ENCODE peak calls at places on chromosome 1, in seven cellular contexts. One of them, this sample, is unnamed.

GRCh38 chr1:30445449-30445848 is 277.9 kb downstream of the MATN1 start:
- DNase-seq in stimulated activated CD8-positive, alpha-beta memory T cell treated with anti-CD3 and anti-CD28 coated beads, Interleukin-4, amount 100 ng/mL, for 4 hours: no peak
- DNase-seq in activated T-cell treated with anti-CD3 and anti-CD28 coated beads for 1 hour: no peak
- DNase-seq in activated CD4-positive, alpha-beta T cell treated with anti-CD3 and anti-CD28 coated beads, Interleukin-2, amount 50 U/mL, for 1 hour: no peak
- DNase-seq in mucosa of gallbladder: no peak
- DNase-seq in HL-60: no peak
- DNase-seq in WTC11: no peak
- DNase-seq in this sample: no peak

GRCh38 chr1:28451011-28451410 is 54.8 kb upstream of the RCC1 start:
- DNase-seq in stimulated activated CD8-positive, alpha-beta memory T cell treated with anti-CD3 and anti-CD28 coated beads, Interleukin-4, amount 100 ng/mL, for 4 hours: no peak
- DNase-seq in activated T-cell treated with anti-CD3 and anti-CD28 coated beads for 1 hour: no peak
- DNase-seq in activated CD4-positive, alpha-beta T cell treated with anti-CD3 and anti-CD28 coated beads, Interleukin-2, amount 50 U/mL, for 1 hour: no peak
- DNase-seq in mucosa of gallbladder: no peak
- DNase-seq in HL-60: no peak
- DNase-seq in WTC11: no peak
- DNase-seq in this sample: no peak

GRCh38 chr1:151277249-151277648 is 4.8 kb upstream of the ZNF687 start:
- DNase-seq in stimulated activated CD8-positive, alpha-beta memory T cell treated with anti-CD3 and anti-CD28 coated beads, Interleukin-4, amount 100 ng/mL, for 4 hours: no peak
- DNase-seq in activated T-cell treated with anti-CD3 and anti-CD28 coated beads for 1 hour: no peak
- DNase-seq in activated CD4-positive, alpha-beta T cell treated with anti-CD3 and anti-CD28 coated beads, Interleukin-2, amount 50 U/mL, for 1 hour: no peak
- DNase-seq in mucosa of gallbladder: no peak
- DNase-seq in HL-60: peak
- DNase-seq in WTC11: no peak
- DNase-seq in this sample: peak

GRCh38 chr1:32100359-32100758 is 7.5 kb upstream of the KPNA6 start:
- DNase-seq in stimulated activated CD8-positive, alpha-beta memory T cell treated with anti-CD3 and anti-CD28 coated beads, Interleukin-4, amount 100 ng/mL, for 4 hours: no peak
- DNase-seq in activated T-cell treated with anti-CD3 and anti-CD28 coated beads for 1 hour: no peak
- DNase-seq in activated CD4-positive, alpha-beta T cell treated with anti-CD3 and anti-CD28 coated beads, Interleukin-2, amount 50 U/mL, for 1 hour: no peak
- DNase-seq in mucosa of gallbladder: no peak
- DNase-seq in HL-60: no peak
- DNase-seq in WTC11: no peak
- DNase-seq in this sample: no peak

GRCh38 chr1:80878343-80878742 is 922.4 kb upstream of the ADGRL2 start:
- DNase-seq in stimulated activated CD8-positive, alpha-beta memory T cell treated with anti-CD3 and anti-CD28 coated beads, Interleukin-4, amount 100 ng/mL, for 4 hours: no peak
- DNase-seq in activated T-cell treated with anti-CD3 and anti-CD28 coated beads for 1 hour: no peak
- DNase-seq in activated CD4-positive, alpha-beta T cell treated with anti-CD3 and anti-CD28 coated beads, Interleukin-2, amount 50 U/mL, for 1 hour: no peak
- DNase-seq in mucosa of gallbladder: no peak
- DNase-seq in HL-60: no peak
- DNase-seq in WTC11: no peak
- DNase-seq in this sample: no peak

GRCh38 chr1:165257969-165258459 is 98.5 kb downstream of the LMX1A start:
- DNase-seq in stimulated activated CD8-positive, alpha-beta memory T cell treated with anti-CD3 and anti-CD28 coated beads, Interleukin-4, amount 100 ng/mL, for 4 hours: no peak
- DNase-seq in activated T-cell treated with anti-CD3 and anti-CD28 coated beads for 1 hour: no peak
- DNase-seq in activated CD4-positive, alpha-beta T cell treated with anti-CD3 and anti-CD28 coated beads, Interleukin-2, amount 50 U/mL, for 1 hour: peak
- DNase-seq in mucosa of gallbladder: peak
- DNase-seq in HL-60: peak
- DNase-seq in WTC11: peak
- DNase-seq in this sample: peak

GRCh38 chr1:113269577-113269976 is 120.7 kb upstream of the MAGI3 start:
- DNase-seq in stimulated activated CD8-positive, alpha-beta memory T cell treated with anti-CD3 and anti-CD28 coated beads, Interleukin-4, amount 100 ng/mL, for 4 hours: no peak
- DNase-seq in activated T-cell treated with anti-CD3 and anti-CD28 coated beads for 1 hour: no peak
- DNase-seq in activated CD4-positive, alpha-beta T cell treated with anti-CD3 and anti-CD28 coated beads, Interleukin-2, amount 50 U/mL, for 1 hour: no peak
- DNase-seq in mucosa of gallbladder: no peak
- DNase-seq in HL-60: no peak
- DNase-seq in WTC11: no peak
- DNase-seq in this sample: no peak

GRCh38 chr1:20368866-20369545 is 78.3 kb downstream of the VWA5B1 start:
- DNase-seq in stimulated activated CD8-positive, alpha-beta memory T cell treated with anti-CD3 and anti-CD28 coated beads, Interleukin-4, amount 100 ng/mL, for 4 hours: no peak
- DNase-seq in activated T-cell treated with anti-CD3 and anti-CD28 coated beads for 1 hour: no peak
- DNase-seq in activated CD4-positive, alpha-beta T cell treated with anti-CD3 and anti-CD28 coated beads, Interleukin-2, amount 50 U/mL, for 1 hour: no peak
- DNase-seq in mucosa of gallbladder: no peak
- DNase-seq in HL-60: no peak
- DNase-seq in WTC11: no peak
- DNase-seq in this sample: no peak

GRCh38 chr1:96416111-96416595 is 305.4 kb upstream of the PTBP2 start:
- DNase-seq in stimulated activated CD8-positive, alpha-beta memory T cell treated with anti-CD3 and anti-CD28 coated beads, Interleukin-4, amount 100 ng/mL, for 4 hours: no peak
- DNase-seq in activated T-cell treated with anti-CD3 and anti-CD28 coated beads for 1 hour: no peak
- DNase-seq in activated CD4-positive, alpha-beta T cell treated with anti-CD3 and anti-CD28 coated beads, Interleukin-2, amount 50 U/mL, for 1 hour: no peak
- DNase-seq in mucosa of gallbladder: no peak
- DNase-seq in HL-60: no peak
- DNase-seq in WTC11: no peak
- DNase-seq in this sample: no peak

GRCh38 chr1:52915211-52915854 is 6.2 kb downstream of the ECHDC2 start:
- DNase-seq in stimulated activated CD8-positive, alpha-beta memory T cell treated with anti-CD3 and anti-CD28 coated beads, Interleukin-4, amount 100 ng/mL, for 4 hours: no peak
- DNase-seq in activated T-cell treated with anti-CD3 and anti-CD28 coated beads for 1 hour: no peak
- DNase-seq in activated CD4-positive, alpha-beta T cell treated with anti-CD3 and anti-CD28 coated beads, Interleukin-2, amount 50 U/mL, for 1 hour: no peak
- DNase-seq in mucosa of gallbladder: no peak
- DNase-seq in HL-60: no peak
- DNase-seq in WTC11: no peak
- DNase-seq in this sample: no peak

GRCh38 chr1:235901461-235901860 is 34.8 kb upstream of the LYST start:
- DNase-seq in stimulated activated CD8-positive, alpha-beta memory T cell treated with anti-CD3 and anti-CD28 coated beads, Interleukin-4, amount 100 ng/mL, for 4 hours: no peak
- DNase-seq in activated T-cell treated with anti-CD3 and anti-CD28 coated beads for 1 hour: no peak
- DNase-seq in activated CD4-positive, alpha-beta T cell treated with anti-CD3 and anti-CD28 coated beads, Interleukin-2, amount 50 U/mL, for 1 hour: no peak
- DNase-seq in mucosa of gallbladder: no peak
- DNase-seq in HL-60: no peak
- DNase-seq in WTC11: no peak
- DNase-seq in this sample: no peak

GRCh38 chr1:54125671-54126070 is 27.1 kb downstream of the CDCP2 start:
- DNase-seq in stimulated activated CD8-positive, alpha-beta memory T cell treated with anti-CD3 and anti-CD28 coated beads, Interleukin-4, amount 100 ng/mL, for 4 hours: no peak
- DNase-seq in activated T-cell treated with anti-CD3 and anti-CD28 coated beads for 1 hour: no peak
- DNase-seq in activated CD4-positive, alpha-beta T cell treated with anti-CD3 and anti-CD28 coated beads, Interleukin-2, amount 50 U/mL, for 1 hour: no peak
- DNase-seq in mucosa of gallbladder: peak
- DNase-seq in HL-60: no peak
- DNase-seq in WTC11: peak
- DNase-seq in this sample: no peak

GRCh38 chr1:109491372-109491771 is 2.5 kb upstream of the CYB561D1 start:
- DNase-seq in stimulated activated CD8-positive, alpha-beta memory T cell treated with anti-CD3 and anti-CD28 coated beads, Interleukin-4, amount 100 ng/mL, for 4 hours: no peak
- DNase-seq in activated T-cell treated with anti-CD3 and anti-CD28 coated beads for 1 hour: no peak
- DNase-seq in activated CD4-positive, alpha-beta T cell treated with anti-CD3 and anti-CD28 coated beads, Interleukin-2, amount 50 U/mL, for 1 hour: no peak
- DNase-seq in mucosa of gallbladder: no peak
- DNase-seq in HL-60: no peak
- DNase-seq in WTC11: no peak
- DNase-seq in this sample: no peak

This sample was measured in GM12864.